ENCODE peak calls at places on chromosomes 1 and 21, in nine cellular contexts. One of them, this sample, is unnamed. For H3K4me1 and H3K9me3, the result is how much of the 10 kb centered on the place peaks cover.

GRCh38 chr1:150484861-150485260 is 2.4 kb upstream of the TARS2 start:
- DNase-seq in cardiac muscle cell: no peak
- DNase-seq in K562: peak
- DNase-seq in heart left ventricle: no peak
- DNase-seq in CD8-positive, alpha-beta T cell: no peak
- DNase-seq in colonic mucosa: no peak
- DNase-seq in lower lobe of right lung: no peak
- DNase-seq in lung: no peak
- DNase-seq in upper lobe of right lung: no peak
- DNase-seq in this sample: no peak

GRCh38 chr21:15015622-15016471 is 49.0 kb downstream of the NRIP1 start:
- DNase-seq in CD8-positive, alpha-beta T cell: no peak
- DNase-seq in heart left ventricle: no peak
- DNase-seq in upper lobe of right lung: no peak
- DNase-seq in colonic mucosa: no peak
- DNase-seq in K562: no peak
- DNase-seq in lung: no peak
- DNase-seq in lower lobe of right lung: no peak
- DNase-seq in cardiac muscle cell: no peak
- DNase-seq in this sample: no peak

GRCh38 chr21:15730484-15731242 is 881 bp downstream of the USP25 start:
- DNase-seq in colonic mucosa: peak
- DNase-seq in cardiac muscle cell: no peak
- DNase-seq in lower lobe of right lung: no peak
- DNase-seq in heart left ventricle: no peak
- DNase-seq in K562: no peak
- DNase-seq in upper lobe of right lung: no peak
- DNase-seq in CD8-positive, alpha-beta T cell: no peak
- DNase-seq in lung: no peak
- DNase-seq in this sample: no peak

GRCh38 chr1:192958871-192959270 is 100.3 kb downstream of the UCHL5 start:
- DNase-seq in cardiac muscle cell: no peak
- DNase-seq in lung: no peak
- DNase-seq in CD8-positive, alpha-beta T cell: no peak
- DNase-seq in colonic mucosa: no peak
- DNase-seq in K562: no peak
- DNase-seq in heart left ventricle: no peak
- DNase-seq in upper lobe of right lung: no peak
- DNase-seq in lower lobe of right lung: no peak
- DNase-seq in this sample: no peak

GRCh38 chr1:237838320-237838719 is 52.4 kb downstream of the ZP4 start:
- DNase-seq in heart left ventricle: no peak
- DNase-seq in lung: no peak
- DNase-seq in upper lobe of right lung: no peak
- DNase-seq in cardiac muscle cell: no peak
- DNase-seq in lower lobe of right lung: no peak
- DNase-seq in colonic mucosa: no peak
- DNase-seq in K562: no peak
- DNase-seq in CD8-positive, alpha-beta T cell: no peak
- DNase-seq in this sample: no peak

GRCh38 chr1:171655215-171656116 is 3.0 kb upstream of the MYOC start:
- DNase-seq in CD8-positive, alpha-beta T cell: peak
- DNase-seq in K562: peak
- DNase-seq in lower lobe of right lung: peak
- DNase-seq in heart left ventricle: peak
- DNase-seq in cardiac muscle cell: peak
- DNase-seq in lung: peak
- DNase-seq in upper lobe of right lung: no peak
- DNase-seq in colonic mucosa: peak
- DNase-seq in this sample: peak

GRCh38 chr1:209411491-209411929 is 172.0 kb upstream of the CAMK1G start:
- DNase-seq in K562: no peak
- DNase-seq in cardiac muscle cell: no peak
- DNase-seq in upper lobe of right lung: no peak
- DNase-seq in heart left ventricle: no peak
- DNase-seq in CD8-positive, alpha-beta T cell: no peak
- DNase-seq in lower lobe of right lung: no peak
- DNase-seq in colonic mucosa: no peak
- DNase-seq in lung: no peak
- DNase-seq in this sample: no peak

GRCh38 chr1:10399487-10399917 is 638 bp downstream of the PGD start:
- DNase-seq in heart left ventricle: peak
- DNase-seq in lung: no peak
- DNase-seq in lower lobe of right lung: peak
- DNase-seq in K562: peak
- DNase-seq in colonic mucosa: no peak
- DNase-seq in upper lobe of right lung: peak
- DNase-seq in CD8-positive, alpha-beta T cell: no peak
- DNase-seq in cardiac muscle cell: no peak
- DNase-seq in this sample: peak

GRCh38 chr21:45378258-45378966 is 26.6 kb upstream of the COL18A1 start:
- DNase-seq in lung: no peak
- DNase-seq in cardiac muscle cell: no peak
- DNase-seq in colonic mucosa: no peak
- DNase-seq in lower lobe of right lung: peak
- DNase-seq in upper lobe of right lung: peak
- DNase-seq in K562: no peak
- DNase-seq in heart left ventricle: no peak
- DNase-seq in CD8-positive, alpha-beta T cell: no peak
- DNase-seq in this sample: peak

GRCh38 chr1:156851779-156852413 is 7.0 kb downstream of the INSRR start:
- DNase-seq in lower lobe of right lung: no peak
- DNase-seq in CD8-positive, alpha-beta T cell: no peak
- DNase-seq in colonic mucosa: no peak
- DNase-seq in upper lobe of right lung: no peak
- DNase-seq in K562: no peak
- DNase-seq in cardiac muscle cell: no peak
- DNase-seq in heart left ventricle: peak
- DNase-seq in lung: no peak
- DNase-seq in this sample: no peak

GRCh38 chr1:73910466-73910865 is 287.5 kb downstream of the LRRIQ3 start:
- DNase-seq in upper lobe of right lung: no peak
- DNase-seq in lower lobe of right lung: no peak
- DNase-seq in heart left ventricle: no peak
- DNase-seq in K562: no peak
- DNase-seq in CD8-positive, alpha-beta T cell: no peak
- DNase-seq in lung: no peak
- DNase-seq in cardiac muscle cell: no peak
- DNase-seq in colonic mucosa: no peak
- DNase-seq in this sample: no peak

GRCh38 chr1:25442178-25442577 is 11.5 kb downstream of the MACO1 start:
- DNase-seq in lung: no peak
- DNase-seq in lower lobe of right lung: no peak
- DNase-seq in K562: no peak
- DNase-seq in heart left ventricle: no peak
- DNase-seq in colonic mucosa: no peak
- DNase-seq in upper lobe of right lung: no peak
- DNase-seq in CD8-positive, alpha-beta T cell: no peak
- DNase-seq in cardiac muscle cell: no peak
- DNase-seq in this sample: no peak

GRCh38 chr1:86504130-86504479 is 35.4 kb downstream of the CLCA1 start:
- DNase-seq in lower lobe of right lung: peak
- DNase-seq in CD8-positive, alpha-beta T cell: no peak
- DNase-seq in K562: peak
- DNase-seq in heart left ventricle: peak
- DNase-seq in lung: peak
- DNase-seq in colonic mucosa: no peak
- DNase-seq in cardiac muscle cell: peak
- DNase-seq in upper lobe of right lung: peak
- DNase-seq in this sample: no peak

GRCh38 chr21:45454081-45454923 is 49.3 kb downstream of the COL18A1 start:
- DNase-seq in cardiac muscle cell: no peak
- DNase-seq in colonic mucosa: no peak
- DNase-seq in lower lobe of right lung: no peak
- DNase-seq in upper lobe of right lung: no peak
- DNase-seq in CD8-positive, alpha-beta T cell: no peak
- DNase-seq in heart left ventricle: peak
- DNase-seq in K562: no peak
- DNase-seq in lung: no peak
- DNase-seq in this sample: no peak

GRCh38 chr1:88608139-88608943 is 75.7 kb upstream of the PKN2 start:
- DNase-seq in cardiac muscle cell: peak
- DNase-seq in colonic mucosa: no peak
- DNase-seq in CD8-positive, alpha-beta T cell: no peak
- DNase-seq in upper lobe of right lung: no peak
- DNase-seq in lower lobe of right lung: no peak
- DNase-seq in K562: peak
- DNase-seq in lung: no peak
- DNase-seq in heart left ventricle: no peak
- DNase-seq in this sample: no peak
- TF ChIP-seq CTCF in cardiac muscle cell: peak
- TF ChIP-seq CTCF in colonic mucosa: peak
- TF ChIP-seq CTCF in CD8-positive, alpha-beta T cell: peak
- TF ChIP-seq CTCF in upper lobe of right lung: peak
- TF ChIP-seq CTCF in lower lobe of right lung: peak
- TF ChIP-seq CTCF in K562: peak
- TF ChIP-seq CTCF in lung: no peak
- TF ChIP-seq CTCF in heart left ventricle: no peak
- TF ChIP-seq CTCF in this sample: no peak

GRCh38 chr1:82540006-82540405 is 739.3 kb downstream of the ADGRL2 start:
- DNase-seq in CD8-positive, alpha-beta T cell: no peak
- DNase-seq in lung: no peak
- DNase-seq in K562: no peak
- DNase-seq in lower lobe of right lung: no peak
- DNase-seq in heart left ventricle: no peak
- DNase-seq in colonic mucosa: no peak
- DNase-seq in cardiac muscle cell: no peak
- DNase-seq in upper lobe of right lung: no peak
- DNase-seq in this sample: no peak

GRCh38 chr1:82538876-82539275 is 738.1 kb downstream of the ADGRL2 start:
- DNase-seq in heart left ventricle: no peak
- DNase-seq in CD8-positive, alpha-beta T cell: no peak
- DNase-seq in K562: no peak
- DNase-seq in cardiac muscle cell: no peak
- DNase-seq in colonic mucosa: no peak
- DNase-seq in lower lobe of right lung: no peak
- DNase-seq in lung: no peak
- DNase-seq in upper lobe of right lung: no peak
- DNase-seq in this sample: no peak

GRCh38 chr1:82542766-82543165 is 742.0 kb downstream of the ADGRL2 start:
- DNase-seq in cardiac muscle cell: no peak
- DNase-seq in colonic mucosa: no peak
- DNase-seq in upper lobe of right lung: no peak
- DNase-seq in lung: no peak
- DNase-seq in CD8-positive, alpha-beta T cell: no peak
- DNase-seq in heart left ventricle: no peak
- DNase-seq in lower lobe of right lung: no peak
- DNase-seq in K562: no peak
- DNase-seq in this sample: no peak

DNA sequence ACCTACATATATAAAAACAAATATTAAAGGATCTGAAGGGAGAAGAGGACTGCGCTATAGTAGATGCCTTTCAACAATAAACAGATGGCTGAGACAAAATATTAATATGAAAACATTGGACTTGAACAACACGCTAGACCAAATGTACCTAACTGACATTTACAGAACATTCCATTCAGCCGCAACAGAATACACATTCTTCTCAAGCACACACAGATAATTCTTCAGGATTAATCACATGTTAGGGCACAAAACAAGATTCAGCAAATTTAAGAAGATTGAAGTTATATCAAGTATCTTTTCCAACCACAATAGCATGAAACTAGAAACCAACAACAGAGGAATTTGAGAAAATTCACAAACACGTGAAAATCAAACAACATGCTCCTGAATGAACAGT is 741.4 kb downstream of the ADGRL2 start:
- DNase-seq in colonic mucosa: no peak
- DNase-seq in lower lobe of right lung: no peak
- DNase-seq in cardiac muscle cell: no peak
- DNase-seq in K562: no peak
- DNase-seq in CD8-positive, alpha-beta T cell: no peak
- DNase-seq in lung: no peak
- DNase-seq in upper lobe of right lung: no peak
- DNase-seq in heart left ventricle: no peak
- DNase-seq in this sample: no peak
- H3K4me1 ChIP-seq in colonic mucosa: under half
- H3K4me1 ChIP-seq in lower lobe of right lung: under half
- H3K4me1 ChIP-seq in cardiac muscle cell: under half
- H3K4me1 ChIP-seq in K562: under half
- H3K4me1 ChIP-seq in CD8-positive, alpha-beta T cell: under half
- H3K4me1 ChIP-seq in lung: under half
- H3K4me1 ChIP-seq in upper lobe of right lung: under half
- H3K4me1 ChIP-seq in heart left ventricle: under half
- H3K4me1 ChIP-seq in this sample: under half

DNA sequence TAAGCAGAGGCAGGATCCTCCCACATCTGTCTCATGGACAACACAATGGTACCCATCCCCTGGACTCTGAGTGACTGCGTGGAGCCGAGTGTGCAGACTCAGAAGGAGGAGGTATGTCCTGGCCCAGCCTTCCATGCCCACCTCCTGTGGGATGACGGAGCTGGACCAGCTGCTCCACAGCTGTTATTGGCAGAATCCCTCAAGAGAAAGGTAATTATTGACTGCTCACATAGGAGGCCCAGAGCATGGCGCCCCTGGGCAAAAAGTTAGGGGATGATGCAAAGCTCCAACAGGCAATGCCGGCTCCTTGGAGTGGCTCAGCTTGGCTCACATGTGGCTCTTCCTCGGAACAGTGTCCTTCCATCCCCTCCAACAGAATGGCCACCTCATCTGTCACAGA is 12.2 kb upstream of the ACTRT2 start:
- DNase-seq in cardiac muscle cell: no peak
- DNase-seq in K562: no peak
- DNase-seq in lower lobe of right lung: peak
- DNase-seq in lung: no peak
- DNase-seq in heart left ventricle: no peak
- DNase-seq in upper lobe of right lung: no peak
- DNase-seq in colonic mucosa: no peak
- DNase-seq in CD8-positive, alpha-beta T cell: no peak
- DNase-seq in this sample: peak
- H3K9me3 ChIP-seq in cardiac muscle cell: under half
- H3K9me3 ChIP-seq in K562: under half
- H3K9me3 ChIP-seq in lower lobe of right lung: under half
- H3K9me3 ChIP-seq in lung: under half
- H3K9me3 ChIP-seq in heart left ventricle: under half
- H3K9me3 ChIP-seq in upper lobe of right lung: under half
- H3K9me3 ChIP-seq in colonic mucosa: under half
- H3K9me3 ChIP-seq in CD8-positive, alpha-beta T cell: under half
- H3K9me3 ChIP-seq in this sample: under half

DNA sequence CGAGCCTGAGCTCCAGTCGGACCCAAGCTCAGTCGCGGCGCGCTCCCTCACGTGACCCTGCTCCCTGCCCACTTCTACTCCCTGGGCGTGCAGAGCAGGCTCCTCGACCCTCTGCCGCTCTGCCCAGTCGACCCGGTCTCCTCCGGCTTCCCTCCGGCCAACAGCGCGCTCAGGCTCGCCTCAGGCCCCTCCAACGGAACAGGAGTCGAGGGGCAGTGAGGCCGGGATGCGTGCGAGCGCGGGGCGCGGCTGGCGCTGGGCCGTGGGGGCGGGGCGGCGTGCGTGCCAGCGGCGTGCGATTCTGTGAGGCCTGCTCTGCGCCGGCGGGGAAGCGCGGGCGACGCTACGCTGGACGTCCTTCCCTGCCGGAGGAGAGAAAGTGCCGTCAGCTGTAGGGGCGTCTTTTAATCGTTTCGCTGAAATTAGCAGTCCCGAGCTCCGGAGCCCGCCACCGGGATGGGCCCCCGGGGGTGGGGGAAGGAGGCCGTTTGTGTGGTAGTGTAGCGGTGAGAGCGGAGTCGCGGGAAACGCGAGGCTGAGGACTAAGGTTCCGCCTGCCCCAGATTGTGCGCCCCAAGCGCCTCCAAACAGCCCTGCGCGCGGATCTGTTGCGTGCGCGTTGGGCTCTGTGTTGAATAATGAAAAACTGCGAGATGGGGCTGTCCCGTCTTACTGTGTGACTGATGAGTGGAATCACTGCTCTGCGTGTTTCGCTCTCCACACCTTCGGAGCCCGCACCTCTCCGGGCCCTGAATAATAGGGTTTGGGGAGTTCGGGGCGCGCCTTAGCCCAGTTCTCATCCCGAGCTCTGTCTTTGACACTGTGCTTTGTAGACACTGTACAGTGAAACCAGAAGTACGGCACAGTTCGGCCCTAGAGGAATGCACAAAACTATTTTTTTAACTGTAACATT is at the start of gene ACBD6:
- DNase-seq in upper lobe of right lung: peak
- DNase-seq in colonic mucosa: peak
- DNase-seq in K562: peak
- DNase-seq in lung: peak
- DNase-seq in cardiac muscle cell: peak
- DNase-seq in CD8-positive, alpha-beta T cell: peak
- DNase-seq in heart left ventricle: peak
- DNase-seq in lower lobe of right lung: peak
- DNase-seq in this sample: peak
- TF ChIP-seq CTCF in upper lobe of right lung: peak
- TF ChIP-seq CTCF in colonic mucosa: no peak
- TF ChIP-seq CTCF in K562: peak
- TF ChIP-seq CTCF in lung: no peak
- TF ChIP-seq CTCF in cardiac muscle cell: peak
- TF ChIP-seq CTCF in CD8-positive, alpha-beta T cell: no peak
- TF ChIP-seq CTCF in heart left ventricle: peak
- TF ChIP-seq CTCF in lower lobe of right lung: peak
- TF ChIP-seq CTCF in this sample: peak

This sample was measured in tibial artery.